ENCODE peak calls at places on chromosomes 6 and 20, in ten cellular contexts. M is skeletal muscle cell, T is mammary epithelial cell, R is choroid plexus epithelial cell, L is GM12864, S is SJCRH30, G is endothelial cell of umbilical vein, U is PC-9, H is fibroblast of pulmonary artery, Y is A549. K is an unnamed sample.

GRCh38 chr20:57438552-57438951 is 47.4 kb downstream of the RBM38 start:
- DNase-seq in M (no peak), T (no peak), R (no peak), L (no peak), S (peak), G (no peak), U (no peak), H (no peak), Y (no peak), K (no peak)

GRCh38 chr20:3172933-3173581 is at the start of gene LZTS3:
- DNase-seq in M (no peak), T (peak), R (peak), L (no peak), S (peak), G (peak), U (peak), H (peak), Y (peak), K (peak)

GRCh38 chr6:166270706-166271375 is 37.4 kb downstream of the PRR18 start:
- DNase-seq in M (no peak), T (no peak), R (no peak), L (no peak), S (no peak), G (no peak), U (no peak), H (no peak), Y (no peak), K (no peak)

GRCh38 chr6:33061987-33062386 is 11.5 kb downstream of the HLA-DPA1 start:
- DNase-seq in M (no peak), T (no peak), R (peak), L (peak), S (peak), G (peak), U (no peak), H (peak), Y (no peak), K (no peak)

GRCh38 chr6:111832833-111833418 is 40.3 kb downstream of the FYN start:
- DNase-seq in M (no peak), T (no peak), R (no peak), L (no peak), S (no peak), G (no peak), U (no peak), H (no peak), Y (no peak), K (no peak)

GRCh38 chr20:9699181-9699580 is 139.7 kb downstream of the PAK5 start:
- DNase-seq in M (no peak), T (peak), R (peak), L (no peak), S (no peak), G (no peak), U (no peak), H (no peak), Y (no peak), K (no peak)

GRCh38 chr20:50085481-50086365 is 27.2 kb downstream of the UBE2V1 start:
- DNase-seq in M (no peak), T (peak), R (peak), L (no peak), S (peak), G (peak), U (peak), H (peak), Y (peak), K (peak)

GRCh38 chr20:4925842-4926530 is 75.3 kb downstream of the SLC23A2 start:
- DNase-seq in M (peak), T (peak), R (peak), L (no peak), S (peak), G (peak), U (no peak), H (peak), Y (no peak), K (peak)

GRCh38 chr6:35534396-35535170 is 21.9 kb upstream of the TULP1 start:
- DNase-seq in M (no peak), T (no peak), R (peak), L (no peak), S (no peak), G (no peak), U (no peak), H (no peak), Y (no peak), K (no peak)

GRCh38 chr20:60694763-60695162 is 557.3 kb upstream of the CDH4 start:
- DNase-seq in M (no peak), T (peak), R (no peak), L (no peak), S (no peak), G (no peak), U (no peak), H (no peak), Y (no peak), K (no peak)

GRCh38 chr20:31860431-31861345 is 9.6 kb downstream of the DUSP15 start:
- DNase-seq in M (no peak), T (peak), R (no peak), L (no peak), S (peak), G (no peak), U (peak), H (peak), Y (no peak), K (no peak)

GRCh38 chr20:49888341-49889244 is 26.7 kb downstream of the SPATA2 start:
- DNase-seq in M (no peak), T (peak), R (peak), L (no peak), S (peak), G (peak), U (peak), H (peak), Y (peak), K (no peak)

GRCh38 chr6:41636803-41637178 is 1.5 kb upstream of the MDFI start:
- DNase-seq in M (no peak), T (peak), R (no peak), L (no peak), S (peak), G (peak), U (peak), H (peak), Y (peak), K (peak)

GRCh38 chr6:44561062-44561591 is 173.6 kb downstream of the CDC5L start:
- DNase-seq in M (no peak), T (no peak), R (no peak), L (no peak), S (peak), G (no peak), U (no peak), H (no peak), Y (no peak), K (no peak)

GRCh38 chr20:9912290-9912689 is 73.4 kb upstream of the PAK5 start:
- DNase-seq in M (no peak), T (no peak), R (no peak), L (no peak), S (no peak), G (no peak), U (no peak), H (no peak), Y (no peak), K (no peak)

GRCh38 chr6:152117156-152118129 is 310.0 kb downstream of the ESR1 start:
- DNase-seq in M (peak), T (peak), R (no peak), L (no peak), S (peak), G (no peak), U (no peak), H (peak), Y (no peak), K (no peak)

GRCh38 chr6:65229768-65230167 is 477.3 kb downstream of the EYS start:
- DNase-seq in M (no peak), T (no peak), R (peak), L (no peak), S (no peak), G (peak), U (no peak), H (peak), Y (no peak), K (no peak)

GRCh38 chr20:52493177-52493711 is 301.7 kb upstream of the ZFP64 start:
- DNase-seq in M (peak), T (no peak), R (peak), L (no peak), S (no peak), G (peak), U (no peak), H (peak), Y (no peak), K (no peak)

GRCh38 chr6:140828833-140829232 is 1303.9 kb upstream of the GJE1 start:
- DNase-seq in M (no peak), T (peak), R (no peak), L (no peak), S (no peak), G (no peak), U (no peak), H (no peak), Y (no peak), K (no peak)

GRCh38 chr6:155310596-155310995 is 3.7 kb downstream of the TFB1M start:
- DNase-seq in M (no peak), T (peak), R (peak), L (no peak), S (no peak), G (peak), U (no peak), H (peak), Y (no peak), K (no peak)

GRCh38 chr6:150418825-150419594 is 50.2 kb downstream of the IYD start:
- DNase-seq in M (peak), T (peak), R (peak), L (no peak), S (peak), G (peak), U (no peak), H (peak), Y (peak), K (peak)

GRCh38 chr6:150142657-150143501 is at the start of gene PPP1R14C:
- DNase-seq in M (no peak), T (peak), R (no peak), L (no peak), S (peak), G (no peak), U (peak), H (no peak), Y (no peak), K (no peak)

GRCh38 chr6:35602133-35602946 is 86.4 kb downstream of the FKBP5 start:
- DNase-seq in M (peak), T (peak), R (peak), L (no peak), S (no peak), G (peak), U (no peak), H (peak), Y (no peak), K (no peak)

GRCh38 chr6:38974389-38975133 is 74.0 kb upstream of the GLP1R start:
- DNase-seq in M (peak), T (no peak), R (peak), L (no peak), S (no peak), G (no peak), U (no peak), H (peak), Y (no peak), K (no peak)

GRCh38 chr6:34524989-34525388 is 31.1 kb downstream of the SPDEF start:
- DNase-seq in M (no peak), T (no peak), R (no peak), L (no peak), S (no peak), G (no peak), U (no peak), H (no peak), Y (no peak), K (no peak)

GRCh38 chr6:169964440-169965212 is 213.2 kb downstream of the ERMARD start:
- DNase-seq in M (no peak), T (no peak), R (no peak), L (no peak), S (no peak), G (no peak), U (no peak), H (no peak), Y (no peak), K (no peak)

GRCh38 chr6:127342946-127343752 is at the start of gene ECHDC1:
- DNase-seq in M (peak), T (peak), R (peak), L (no peak), S (peak), G (peak), U (peak), H (peak), Y (peak), K (peak)

GRCh38 chr6:101608724-101609123 is 215.2 kb downstream of the GRIK2 start:
- DNase-seq in M (no peak), T (no peak), R (no peak), L (no peak), S (no peak), G (no peak), U (no peak), H (no peak), Y (no peak), K (no peak)

GRCh38 chr20:12051206-12052163 is 133.8 kb downstream of the BTBD3 start:
- DNase-seq in M (peak), T (no peak), R (no peak), L (no peak), S (no peak), G (peak), U (no peak), H (peak), Y (no peak), K (no peak)

GRCh38 chr6:113313841-113314240 is 543.3 kb upstream of the MARCKS start:
- DNase-seq in M (no peak), T (no peak), R (no peak), L (no peak), S (no peak), G (no peak), U (no peak), H (no peak), Y (no peak), K (no peak)

GRCh38 chr6:111087871-111088667 is 766 bp downstream of the SLC16A10 start:
- DNase-seq in M (no peak), T (peak), R (peak), L (no peak), S (peak), G (peak), U (peak), H (no peak), Y (no peak), K (no peak)

GRCh38 chr6:121436966-121437756 is 1.7 kb downstream of the GJA1 start:
- DNase-seq in M (no peak), T (peak), R (peak), L (no peak), S (peak), G (peak), U (peak), H (peak), Y (peak), K (peak)

GRCh38 chr6:128932061-128932460 is 49.1 kb downstream of the LAMA2 start:
- DNase-seq in M (no peak), T (peak), R (peak), L (no peak), S (peak), G (no peak), U (no peak), H (peak), Y (no peak), K (no peak)

GRCh38 chr20:38997622-38998021 is 35.5 kb downstream of the DHX35 start:
- DNase-seq in M (no peak), T (no peak), R (no peak), L (peak), S (peak), G (no peak), U (no peak), H (no peak), Y (no peak), K (no peak)

GRCh38 chr6:33962673-33963072 is 158.9 kb upstream of the MLN start:
- DNase-seq in M (no peak), T (no peak), R (no peak), L (no peak), S (no peak), G (no peak), U (no peak), H (no peak), Y (no peak), K (no peak)

GRCh38 chr6:26439552-26440125 is 665 bp upstream of the BTN3A3 start:
- DNase-seq in M (no peak), T (peak), R (no peak), L (no peak), S (no peak), G (no peak), U (no peak), H (no peak), Y (no peak), K (no peak)
- H3K4me3 ChIP-seq in M (peak), T (peak), R (peak), L (peak), S (peak), G (peak), U (peak), H (peak), Y (peak), K (no peak)

GRCh38 chr20:45912344-45912682 is 358 bp upstream of the PLTP start:
- DNase-seq in M (no peak), T (no peak), R (no peak), L (no peak), S (no peak), G (no peak), U (no peak), H (no peak), Y (no peak), K (no peak)
- H3K4me3 ChIP-seq in M (peak), T (no peak), R (peak), L (peak), S (peak), G (peak), U (peak), H (peak), Y (no peak), K (no peak)

DNA sequence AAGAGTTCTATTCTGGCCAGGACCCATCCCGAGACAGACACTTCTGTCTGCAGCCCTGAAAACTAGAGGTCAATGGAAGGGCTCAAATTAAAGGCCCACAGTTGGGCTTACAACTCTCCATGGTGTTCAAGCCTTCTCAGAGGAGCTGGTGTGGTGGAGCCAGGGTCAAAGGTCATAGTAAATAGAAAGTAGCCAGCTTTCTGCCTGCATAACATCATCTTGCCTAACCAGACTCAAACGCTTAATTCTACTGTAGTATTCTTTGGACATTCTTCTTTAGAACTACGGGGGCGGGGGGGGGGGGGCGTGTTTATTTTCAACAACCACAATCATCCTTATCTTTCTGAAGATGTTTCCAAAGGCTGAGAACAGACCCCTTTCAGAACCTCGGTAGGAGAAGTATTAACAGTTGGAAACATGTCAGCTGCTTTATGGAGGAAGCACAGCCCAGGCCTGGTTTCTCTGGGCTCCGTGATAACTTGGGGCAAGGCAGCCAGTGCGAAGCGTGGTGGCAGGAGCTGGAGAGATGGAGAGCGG is 1.5 kb upstream of the RREB1 start:
- DNase-seq in M (no peak), T (no peak), R (peak), L (no peak), S (no peak), G (no peak), U (no peak), H (peak), Y (no peak), K (no peak)
- H3K4me3 ChIP-seq in M (no peak), T (no peak), R (peak), L (peak), S (no peak), G (no peak), U (no peak), H (no peak), Y (no peak), K (no peak)

DNA sequence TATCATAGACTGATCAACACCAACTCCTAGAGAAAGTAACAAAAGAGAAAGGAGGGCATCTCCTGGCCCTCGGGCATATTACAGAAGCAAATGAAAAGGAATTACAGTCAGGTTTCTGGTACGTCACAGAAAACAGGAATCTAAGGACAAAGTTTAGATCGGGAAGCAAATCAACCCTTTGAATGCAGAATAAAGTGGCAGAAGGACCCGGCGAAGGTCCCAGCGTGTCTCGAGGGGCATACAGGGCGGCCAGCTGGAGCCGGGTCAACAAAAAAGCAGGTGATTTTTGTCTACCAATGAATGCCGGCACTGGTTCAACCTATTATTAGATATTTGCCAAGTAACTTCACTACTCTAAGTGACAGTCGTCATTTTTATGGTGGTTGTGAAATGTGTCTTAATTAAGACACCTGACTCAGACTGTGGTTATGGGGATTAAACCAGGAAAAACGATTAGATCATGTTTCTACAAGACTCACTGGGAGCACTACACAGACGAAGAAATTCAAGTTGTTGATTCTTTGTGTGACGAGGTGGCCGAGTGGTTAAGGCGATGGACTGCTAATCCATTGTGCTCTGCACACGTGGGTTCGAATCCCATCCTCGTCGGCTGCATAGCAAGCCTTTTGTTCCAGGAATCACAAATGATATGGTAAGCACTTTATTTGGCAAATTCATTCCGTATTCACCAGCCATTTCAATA is 12.4 kb upstream of the ZSCAN9 start:
- DNase-seq in M (peak), T (peak), R (peak), L (peak), S (peak), G (peak), U (peak), H (peak), Y (peak), K (no peak)
- H3K4me3 ChIP-seq in M (peak), T (peak), R (peak), L (peak), S (peak), G (peak), U (peak), H (peak), Y (peak), K (no peak)

K was measured in lower leg skin.